ENCODE peak calls at places on chromosome 17, in four cellular contexts. One of them, this sample, is unnamed.

GRCh38 chr17:61477204-61477834 is 25.1 kb downstream of the TBX4 start:
- DNase-seq in K562: no peak
- DNase-seq in A549: no peak
- DNase-seq in IMR-90: no peak
- DNase-seq in this sample: no peak

GRCh38 chr17:72661093-72661944 is 431.2 kb downstream of the SLC39A11 start:
- DNase-seq in K562: no peak
- DNase-seq in A549: no peak
- DNase-seq in IMR-90: no peak
- DNase-seq in this sample: peak

GRCh38 chr17:37160940-37161339 is 212.2 kb downstream of the AATF start:
- DNase-seq in K562: no peak
- DNase-seq in A549: peak
- DNase-seq in IMR-90: peak
- DNase-seq in this sample: no peak

GRCh38 chr17:71625330-71625729 is 495.5 kb upstream of the SOX9 start:
- DNase-seq in K562: no peak
- DNase-seq in A549: no peak
- DNase-seq in IMR-90: no peak
- DNase-seq in this sample: no peak

GRCh38 chr17:20206068-20206467 is 196.9 kb downstream of the SPECC1 start:
- DNase-seq in K562: peak
- DNase-seq in A549: peak
- DNase-seq in IMR-90: no peak
- DNase-seq in this sample: no peak

GRCh38 chr17:1036171-1036844 is 39.4 kb downstream of the TIMM22 start:
- DNase-seq in K562: no peak
- DNase-seq in A549: no peak
- DNase-seq in IMR-90: no peak
- DNase-seq in this sample: no peak

GRCh38 chr17:71441098-71441497 is 679.7 kb upstream of the SOX9 start:
- DNase-seq in K562: no peak
- DNase-seq in A549: peak
- DNase-seq in IMR-90: peak
- DNase-seq in this sample: no peak

GRCh38 chr17:1907818-1908698 is 78.3 kb downstream of the RPA1 start:
- DNase-seq in K562: no peak
- DNase-seq in A549: no peak
- DNase-seq in IMR-90: peak
- DNase-seq in this sample: no peak

GRCh38 chr17:49576906-49577650 is 1.4 kb downstream of the NXPH3 start:
- DNase-seq in K562: no peak
- DNase-seq in A549: no peak
- DNase-seq in IMR-90: no peak
- DNase-seq in this sample: no peak

GRCh38 chr17:27236710-27237315 is 57.1 kb upstream of the WSB1 start:
- DNase-seq in K562: peak
- DNase-seq in A549: peak
- DNase-seq in IMR-90: peak
- DNase-seq in this sample: peak

GRCh38 chr17:66829386-66829864 is 5.5 kb upstream of the CACNG5 start:
- DNase-seq in K562: peak
- DNase-seq in A549: no peak
- DNase-seq in IMR-90: peak
- DNase-seq in this sample: peak

GRCh38 chr17:49582789-49583188 is 7.1 kb downstream of the NXPH3 start:
- DNase-seq in K562: no peak
- DNase-seq in A549: no peak
- DNase-seq in IMR-90: peak
- DNase-seq in this sample: no peak

GRCh38 chr17:65918921-65919546 is 272.9 kb downstream of the CEP112 start:
- DNase-seq in K562: no peak
- DNase-seq in A549: no peak
- DNase-seq in IMR-90: no peak
- DNase-seq in this sample: peak

GRCh38 chr17:61416540-61417363 is 17.1 kb downstream of the TBX2 start:
- DNase-seq in K562: peak
- DNase-seq in A549: peak
- DNase-seq in IMR-90: peak
- DNase-seq in this sample: peak

GRCh38 chr17:38868095-38868967 is 1.5 kb upstream of the LASP1 start:
- DNase-seq in K562: no peak
- DNase-seq in A549: peak
- DNase-seq in IMR-90: peak
- DNase-seq in this sample: peak

GRCh38 chr17:57853695-57854094 is 3.9 kb upstream of the MRPS23 start:
- DNase-seq in K562: no peak
- DNase-seq in A549: no peak
- DNase-seq in IMR-90: no peak
- DNase-seq in this sample: no peak

GRCh38 chr17:41177727-41178271 is at the start of gene KRTAP4-2:
- DNase-seq in K562: no peak
- DNase-seq in A549: no peak
- DNase-seq in IMR-90: no peak
- DNase-seq in this sample: no peak

GRCh38 chr17:41178341-41178740 is 320 bp upstream of the KRTAP4-2 start:
- DNase-seq in K562: no peak
- DNase-seq in A549: no peak
- DNase-seq in IMR-90: peak
- DNase-seq in this sample: no peak

GRCh38 chr17:41184480-41184961 is at the start of gene KRTAP4-1:
- DNase-seq in K562: no peak
- DNase-seq in A549: no peak
- DNase-seq in IMR-90: no peak
- DNase-seq in this sample: no peak

GRCh38 chr17:41176744-41177387 is 1.2 kb downstream of the KRTAP4-2 start:
- DNase-seq in K562: no peak
- DNase-seq in A549: no peak
- DNase-seq in IMR-90: no peak
- DNase-seq in this sample: no peak

DNA sequence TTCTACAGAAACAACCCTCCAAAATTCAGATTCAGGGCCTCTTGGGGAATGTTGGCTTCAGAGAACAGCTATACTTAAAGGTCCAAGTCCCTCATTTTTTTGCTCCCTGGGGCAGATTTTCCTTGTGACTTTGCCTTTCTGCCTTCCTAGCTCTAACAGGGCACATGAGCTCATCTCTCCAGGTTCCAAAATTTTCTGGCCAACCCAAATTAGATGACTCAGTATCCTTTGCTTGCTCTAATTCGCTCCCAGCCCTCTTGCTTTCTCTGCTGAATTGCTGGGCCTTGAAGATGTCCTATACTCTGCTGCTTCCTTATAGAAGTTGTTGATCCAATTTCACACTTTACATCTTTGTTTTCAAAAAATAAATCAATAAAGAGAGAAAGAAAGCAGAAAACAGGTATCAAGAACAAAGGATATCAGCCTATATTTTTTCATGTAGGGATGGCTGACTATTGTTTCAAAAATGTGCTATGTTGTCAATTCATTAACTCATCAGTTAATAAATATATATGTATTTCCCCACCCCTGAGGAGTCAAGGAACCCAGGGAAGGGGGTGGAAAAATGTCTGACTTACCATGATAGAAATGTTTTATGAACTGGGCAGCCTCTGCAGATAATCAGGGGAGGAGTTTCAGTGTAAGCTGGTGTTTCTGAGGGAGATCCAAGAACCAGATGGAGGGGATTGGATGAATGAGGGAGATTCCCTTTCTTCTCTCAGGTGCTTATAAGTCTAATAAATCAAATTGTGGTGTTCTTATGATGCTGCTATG is 1.0 kb upstream of the KRTAP4-2 start:
- DNase-seq in K562: no peak
- DNase-seq in A549: no peak
- DNase-seq in IMR-90: peak
- DNase-seq in this sample: no peak
- TF ChIP-seq MAZ in K562: no peak
- TF ChIP-seq MAZ in A549: no peak
- TF ChIP-seq MAZ in IMR-90: no peak
- TF ChIP-seq MAZ in this sample: no peak

DNA sequence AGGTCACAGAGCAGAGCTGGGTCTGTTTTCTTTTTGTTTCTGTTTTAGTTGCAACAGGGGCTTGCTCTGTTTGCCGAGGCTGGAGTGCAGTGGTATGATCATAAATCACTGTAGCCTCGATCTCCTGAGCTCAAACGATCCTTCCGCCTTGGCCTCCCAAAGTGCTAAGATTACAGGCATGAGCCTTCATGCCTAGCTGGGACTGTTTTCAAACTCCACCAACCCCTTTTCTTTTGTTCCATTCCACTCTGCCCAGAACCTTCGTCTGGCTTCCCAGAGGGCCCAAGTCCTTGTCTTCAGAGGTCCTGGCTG is 22.3 kb downstream of the RAI1 start:
- DNase-seq in K562: no peak
- DNase-seq in A549: no peak
- DNase-seq in IMR-90: no peak
- DNase-seq in this sample: no peak
- TF ChIP-seq MAZ in K562: no peak
- TF ChIP-seq MAZ in A549: no peak
- TF ChIP-seq MAZ in IMR-90: no peak
- TF ChIP-seq MAZ in this sample: no peak

GRCh38 chr17:76421054-76421427 is 31.9 kb downstream of the UBE2O start:
- DNase-seq in K562: no peak
- DNase-seq in A549: no peak
- DNase-seq in IMR-90: no peak
- DNase-seq in this sample: no peak
- TF ChIP-seq MAZ in K562: no peak
- TF ChIP-seq MAZ in A549: no peak
- TF ChIP-seq MAZ in IMR-90: no peak
- TF ChIP-seq MAZ in this sample: no peak

GRCh38 chr17:7832431-7832830 is 1.6 kb upstream of the KDM6B start:
- DNase-seq in K562: no peak
- DNase-seq in A549: no peak
- DNase-seq in IMR-90: no peak
- DNase-seq in this sample: no peak

GRCh38 chr17:7833795-7834553 is at the start of gene KDM6B:
- DNase-seq in K562: peak
- DNase-seq in A549: peak
- DNase-seq in IMR-90: peak
- DNase-seq in this sample: peak

GRCh38 chr17:7830616-7831015 is 3.4 kb upstream of the KDM6B start:
- DNase-seq in K562: no peak
- DNase-seq in A549: no peak
- DNase-seq in IMR-90: no peak
- DNase-seq in this sample: no peak

GRCh38 chr17:7833011-7833794 is 814 bp upstream of the KDM6B start:
- DNase-seq in K562: no peak
- DNase-seq in A549: no peak
- DNase-seq in IMR-90: no peak
- DNase-seq in this sample: no peak

DNA sequence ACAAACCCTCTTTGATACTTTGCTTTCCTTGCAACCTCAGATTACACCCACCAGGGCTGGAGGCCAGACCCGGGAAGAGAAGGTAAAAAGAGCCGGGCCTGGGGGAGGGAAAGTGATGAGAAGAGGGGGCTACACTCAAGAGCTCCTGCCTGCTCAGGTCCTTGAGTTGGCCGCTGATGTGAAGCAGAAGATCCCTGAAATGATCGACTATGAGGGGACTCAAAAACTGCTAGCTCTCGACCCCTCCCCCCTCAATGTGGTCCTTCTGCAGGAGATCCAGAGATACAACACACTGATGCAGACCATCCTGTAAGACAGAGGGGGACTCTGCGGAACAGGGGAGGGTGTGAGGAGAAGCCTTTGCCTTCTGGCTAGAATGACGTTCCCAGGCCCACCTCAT is 2.8 kb upstream of the KDM6B start:
- DNase-seq in K562: no peak
- DNase-seq in A549: no peak
- DNase-seq in IMR-90: no peak
- DNase-seq in this sample: no peak
- TF ChIP-seq MAZ in K562: no peak
- TF ChIP-seq MAZ in A549: no peak
- TF ChIP-seq MAZ in IMR-90: no peak
- TF ChIP-seq MAZ in this sample: no peak

GRCh38 chr17:45951941-45952340 is 47.1 kb upstream of the STH start:
- DNase-seq in K562: no peak
- DNase-seq in A549: no peak
- DNase-seq in IMR-90: no peak
- DNase-seq in this sample: no peak
- TF ChIP-seq MAZ in K562: no peak
- TF ChIP-seq MAZ in A549: no peak
- TF ChIP-seq MAZ in IMR-90: no peak
- TF ChIP-seq MAZ in this sample: no peak

DNA sequence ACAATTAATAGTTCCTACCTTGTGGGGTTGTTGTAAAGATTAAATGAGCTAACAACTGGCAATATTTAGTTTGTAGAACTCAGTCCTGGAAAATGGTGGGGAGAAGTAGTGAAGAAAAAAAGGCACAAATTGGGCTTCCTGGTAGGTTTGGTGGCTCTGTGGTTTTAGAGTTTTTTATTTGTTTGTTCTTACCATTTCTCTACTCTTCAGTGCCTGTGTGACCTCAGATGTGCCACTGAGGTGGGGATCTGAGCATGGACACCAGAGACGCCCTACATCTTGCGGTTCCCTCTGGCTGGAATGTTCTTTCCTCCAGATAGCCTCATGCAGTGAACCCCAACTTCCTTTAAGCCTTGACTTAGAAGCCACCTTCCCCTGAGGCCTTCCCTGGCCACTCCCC is 7.7 kb downstream of the ZBTB4 start:
- DNase-seq in K562: no peak
- DNase-seq in A549: no peak
- DNase-seq in IMR-90: no peak
- DNase-seq in this sample: no peak
- TF ChIP-seq MAZ in K562: no peak
- TF ChIP-seq MAZ in A549: no peak
- TF ChIP-seq MAZ in IMR-90: no peak
- TF ChIP-seq MAZ in this sample: no peak